ENCODE peak calls at places on chromosomes 16 and 17, in nine cellular contexts. One of them, this sample, is unnamed.

GRCh38 chr17:50026901-50027638 is 28.8 kb upstream of the ITGA3 start:
- ATAC-seq in activated CD4-positive, alpha-beta T cell treated with anti-CD3 and anti-CD28 coated beads for 36 hours: peak; percentile 71
- ATAC-seq in effector memory CD8-positive, alpha-beta T cell: peak; percentile 84
- ATAC-seq in right cardiac atrium: peak; percentile 84
- ATAC-seq in heart left ventricle: peak; percentile 87
- ATAC-seq in A549: peak; percentile 48
- ATAC-seq in right lobe of liver: peak; percentile 92
- ATAC-seq in gastroesophageal sphincter: peak; percentile 73
- ATAC-seq in Right ventricle myocardium inferior: peak; percentile 79
- ATAC-seq in this sample: peak; percentile 78

GRCh38 chr16:73215482-73216377 is 167.8 kb upstream of the ZFHX3 start:
- ATAC-seq in activated CD4-positive, alpha-beta T cell treated with anti-CD3 and anti-CD28 coated beads for 36 hours: no peak
- ATAC-seq in effector memory CD8-positive, alpha-beta T cell: no peak
- ATAC-seq in right cardiac atrium: peak; percentile 58
- ATAC-seq in heart left ventricle: peak; percentile 59
- ATAC-seq in A549: no peak
- ATAC-seq in right lobe of liver: no peak
- ATAC-seq in gastroesophageal sphincter: peak; percentile 79
- ATAC-seq in Right ventricle myocardium inferior: peak; percentile 76
- ATAC-seq in this sample: no peak

GRCh38 chr17:59572301-59572924 is 7.0 kb downstream of the DHX40 start:
- ATAC-seq in activated CD4-positive, alpha-beta T cell treated with anti-CD3 and anti-CD28 coated beads for 36 hours: peak; percentile 93
- ATAC-seq in effector memory CD8-positive, alpha-beta T cell: no peak
- ATAC-seq in right cardiac atrium: no peak
- ATAC-seq in heart left ventricle: no peak
- ATAC-seq in A549: no peak
- ATAC-seq in right lobe of liver: no peak
- ATAC-seq in gastroesophageal sphincter: no peak
- ATAC-seq in Right ventricle myocardium inferior: no peak
- ATAC-seq in this sample: peak; percentile 94

GRCh38 chr17:44848961-44849489 is 1.3 kb downstream of the HIGD1B start:
- ATAC-seq in activated CD4-positive, alpha-beta T cell treated with anti-CD3 and anti-CD28 coated beads for 36 hours: no peak
- ATAC-seq in effector memory CD8-positive, alpha-beta T cell: no peak
- ATAC-seq in right cardiac atrium: no peak
- ATAC-seq in heart left ventricle: no peak
- ATAC-seq in A549: no peak
- ATAC-seq in right lobe of liver: no peak
- ATAC-seq in gastroesophageal sphincter: no peak
- ATAC-seq in Right ventricle myocardium inferior: no peak
- ATAC-seq in this sample: no peak

GRCh38 chr17:74646231-74646630 is 22.7 kb upstream of the CD300E start:
- ATAC-seq in activated CD4-positive, alpha-beta T cell treated with anti-CD3 and anti-CD28 coated beads for 36 hours: peak; percentile 36
- ATAC-seq in effector memory CD8-positive, alpha-beta T cell: no peak
- ATAC-seq in right cardiac atrium: no peak
- ATAC-seq in heart left ventricle: no peak
- ATAC-seq in A549: no peak
- ATAC-seq in right lobe of liver: peak; percentile 23
- ATAC-seq in gastroesophageal sphincter: no peak
- ATAC-seq in Right ventricle myocardium inferior: no peak
- ATAC-seq in this sample: no peak

GRCh38 chr16:9827062-9827752 is 355.0 kb downstream of the GRIN2A start:
- ATAC-seq in activated CD4-positive, alpha-beta T cell treated with anti-CD3 and anti-CD28 coated beads for 36 hours: no peak
- ATAC-seq in effector memory CD8-positive, alpha-beta T cell: no peak
- ATAC-seq in right cardiac atrium: no peak
- ATAC-seq in heart left ventricle: no peak
- ATAC-seq in A549: no peak
- ATAC-seq in right lobe of liver: no peak
- ATAC-seq in gastroesophageal sphincter: no peak
- ATAC-seq in Right ventricle myocardium inferior: no peak
- ATAC-seq in this sample: no peak

GRCh38 chr16:52597772-52598483 is 51.0 kb upstream of the TOX3 start:
- ATAC-seq in activated CD4-positive, alpha-beta T cell treated with anti-CD3 and anti-CD28 coated beads for 36 hours: no peak
- ATAC-seq in effector memory CD8-positive, alpha-beta T cell: no peak
- ATAC-seq in right cardiac atrium: no peak
- ATAC-seq in heart left ventricle: no peak
- ATAC-seq in A549: no peak
- ATAC-seq in right lobe of liver: peak; percentile 70
- ATAC-seq in gastroesophageal sphincter: no peak
- ATAC-seq in Right ventricle myocardium inferior: no peak
- ATAC-seq in this sample: no peak

GRCh38 chr17:32152130-32152529 is 9.8 kb downstream of the RHOT1 start:
- ATAC-seq in activated CD4-positive, alpha-beta T cell treated with anti-CD3 and anti-CD28 coated beads for 36 hours: no peak
- ATAC-seq in effector memory CD8-positive, alpha-beta T cell: no peak
- ATAC-seq in right cardiac atrium: peak; percentile 91
- ATAC-seq in heart left ventricle: peak; percentile 88
- ATAC-seq in A549: no peak
- ATAC-seq in right lobe of liver: peak; percentile 97
- ATAC-seq in gastroesophageal sphincter: no peak
- ATAC-seq in Right ventricle myocardium inferior: peak; percentile 88
- ATAC-seq in this sample: no peak

GRCh38 chr16:85832578-85833539 is 33.4 kb downstream of the COX4I1 start:
- ATAC-seq in activated CD4-positive, alpha-beta T cell treated with anti-CD3 and anti-CD28 coated beads for 36 hours: no peak
- ATAC-seq in effector memory CD8-positive, alpha-beta T cell: no peak
- ATAC-seq in right cardiac atrium: peak; percentile 61
- ATAC-seq in heart left ventricle: no peak
- ATAC-seq in A549: no peak
- ATAC-seq in right lobe of liver: no peak
- ATAC-seq in gastroesophageal sphincter: no peak
- ATAC-seq in Right ventricle myocardium inferior: no peak
- ATAC-seq in this sample: no peak

GRCh38 chr16:57985204-57986121 is 14.5 kb upstream of the CNGB1 start:
- ATAC-seq in activated CD4-positive, alpha-beta T cell treated with anti-CD3 and anti-CD28 coated beads for 36 hours: peak; percentile 50
- ATAC-seq in effector memory CD8-positive, alpha-beta T cell: peak; percentile 46
- ATAC-seq in right cardiac atrium: peak; percentile 70
- ATAC-seq in heart left ventricle: peak; percentile 50
- ATAC-seq in A549: peak; percentile 16
- ATAC-seq in right lobe of liver: peak; percentile 45
- ATAC-seq in gastroesophageal sphincter: peak; percentile 49
- ATAC-seq in Right ventricle myocardium inferior: peak; percentile 36
- ATAC-seq in this sample: peak; percentile 60

GRCh38 chr17:40949406-40949805 is 12.0 kb upstream of the KRT23 start:
- ATAC-seq in activated CD4-positive, alpha-beta T cell treated with anti-CD3 and anti-CD28 coated beads for 36 hours: no peak
- ATAC-seq in effector memory CD8-positive, alpha-beta T cell: no peak
- ATAC-seq in right cardiac atrium: no peak
- ATAC-seq in heart left ventricle: no peak
- ATAC-seq in A549: no peak
- ATAC-seq in right lobe of liver: no peak
- ATAC-seq in gastroesophageal sphincter: no peak
- ATAC-seq in Right ventricle myocardium inferior: no peak
- ATAC-seq in this sample: no peak

GRCh38 chr17:79808763-79809529 is 12.1 kb upstream of the CBX8 start:
- ATAC-seq in activated CD4-positive, alpha-beta T cell treated with anti-CD3 and anti-CD28 coated beads for 36 hours: peak; percentile 15
- ATAC-seq in effector memory CD8-positive, alpha-beta T cell: no peak
- ATAC-seq in right cardiac atrium: peak; percentile 3
- ATAC-seq in heart left ventricle: peak; percentile 43
- ATAC-seq in A549: peak; percentile 39
- ATAC-seq in right lobe of liver: peak; percentile 74
- ATAC-seq in gastroesophageal sphincter: no peak
- ATAC-seq in Right ventricle myocardium inferior: peak; percentile 29
- ATAC-seq in this sample: no peak

GRCh38 chr17:11948791-11949190 is 48.5 kb downstream of the ZNF18 start:
- ATAC-seq in activated CD4-positive, alpha-beta T cell treated with anti-CD3 and anti-CD28 coated beads for 36 hours: no peak
- ATAC-seq in effector memory CD8-positive, alpha-beta T cell: no peak
- ATAC-seq in right cardiac atrium: peak; percentile 94
- ATAC-seq in heart left ventricle: peak; percentile 90
- ATAC-seq in A549: peak; percentile 64
- ATAC-seq in right lobe of liver: peak; percentile 23
- ATAC-seq in gastroesophageal sphincter: no peak
- ATAC-seq in Right ventricle myocardium inferior: peak; percentile 67
- ATAC-seq in this sample: no peak

GRCh38 chr17:6596511-6596910 is 40.2 kb upstream of the PITPNM3 start:
- ATAC-seq in activated CD4-positive, alpha-beta T cell treated with anti-CD3 and anti-CD28 coated beads for 36 hours: no peak
- ATAC-seq in effector memory CD8-positive, alpha-beta T cell: no peak
- ATAC-seq in right cardiac atrium: no peak
- ATAC-seq in heart left ventricle: no peak
- ATAC-seq in A549: no peak
- ATAC-seq in right lobe of liver: no peak
- ATAC-seq in gastroesophageal sphincter: no peak
- ATAC-seq in Right ventricle myocardium inferior: no peak
- ATAC-seq in this sample: no peak

GRCh38 chr16:89696598-89697128 is 4.8 kb downstream of the SPATA2L start:
- ATAC-seq in activated CD4-positive, alpha-beta T cell treated with anti-CD3 and anti-CD28 coated beads for 36 hours: no peak
- ATAC-seq in effector memory CD8-positive, alpha-beta T cell: peak; percentile 37
- ATAC-seq in right cardiac atrium: no peak
- ATAC-seq in heart left ventricle: no peak
- ATAC-seq in A549: no peak
- ATAC-seq in right lobe of liver: no peak
- ATAC-seq in gastroesophageal sphincter: no peak
- ATAC-seq in Right ventricle myocardium inferior: no peak
- ATAC-seq in this sample: no peak

GRCh38 chr17:81519284-81520020 is 6.9 kb upstream of the ACTG1 start:
- ATAC-seq in activated CD4-positive, alpha-beta T cell treated with anti-CD3 and anti-CD28 coated beads for 36 hours: peak; percentile 47
- ATAC-seq in effector memory CD8-positive, alpha-beta T cell: peak; percentile 57
- ATAC-seq in right cardiac atrium: peak; percentile 26
- ATAC-seq in heart left ventricle: peak; percentile 3
- ATAC-seq in A549: peak; percentile 42
- ATAC-seq in right lobe of liver: peak; percentile 40
- ATAC-seq in gastroesophageal sphincter: no peak
- ATAC-seq in Right ventricle myocardium inferior: no peak
- ATAC-seq in this sample: peak; percentile 67

GRCh38 chr16:15857779-15858560 is 1.1 kb upstream of the MYH11 start:
- ATAC-seq in activated CD4-positive, alpha-beta T cell treated with anti-CD3 and anti-CD28 coated beads for 36 hours: no peak
- ATAC-seq in effector memory CD8-positive, alpha-beta T cell: no peak
- ATAC-seq in right cardiac atrium: peak; percentile 61
- ATAC-seq in heart left ventricle: peak; percentile 76
- ATAC-seq in A549: peak; percentile 58
- ATAC-seq in right lobe of liver: peak; percentile 18
- ATAC-seq in gastroesophageal sphincter: peak; percentile 84
- ATAC-seq in Right ventricle myocardium inferior: peak; percentile 64
- ATAC-seq in this sample: no peak

GRCh38 chr17:17125136-17126084 is 80.7 kb downstream of the PLD6 start:
- ATAC-seq in activated CD4-positive, alpha-beta T cell treated with anti-CD3 and anti-CD28 coated beads for 36 hours: peak; percentile 60
- ATAC-seq in effector memory CD8-positive, alpha-beta T cell: peak; percentile 84
- ATAC-seq in right cardiac atrium: no peak
- ATAC-seq in heart left ventricle: no peak
- ATAC-seq in A549: no peak
- ATAC-seq in right lobe of liver: no peak
- ATAC-seq in gastroesophageal sphincter: no peak
- ATAC-seq in Right ventricle myocardium inferior: no peak
- ATAC-seq in this sample: peak; percentile 62

GRCh38 chr17:57672205-57672632 is 72.9 kb downstream of the CCDC182 start:
- ATAC-seq in activated CD4-positive, alpha-beta T cell treated with anti-CD3 and anti-CD28 coated beads for 36 hours: no peak
- ATAC-seq in effector memory CD8-positive, alpha-beta T cell: peak; percentile 87
- ATAC-seq in right cardiac atrium: no peak
- ATAC-seq in heart left ventricle: no peak
- ATAC-seq in A549: peak; percentile 55
- ATAC-seq in right lobe of liver: no peak
- ATAC-seq in gastroesophageal sphincter: no peak
- ATAC-seq in Right ventricle myocardium inferior: no peak
- ATAC-seq in this sample: peak; percentile 10

GRCh38 chr17:51796026-51796425 is 362.5 kb downstream of the CA10 start:
- ATAC-seq in activated CD4-positive, alpha-beta T cell treated with anti-CD3 and anti-CD28 coated beads for 36 hours: no peak
- ATAC-seq in effector memory CD8-positive, alpha-beta T cell: no peak
- ATAC-seq in right cardiac atrium: no peak
- ATAC-seq in heart left ventricle: no peak
- ATAC-seq in A549: no peak
- ATAC-seq in right lobe of liver: no peak
- ATAC-seq in gastroesophageal sphincter: no peak
- ATAC-seq in Right ventricle myocardium inferior: no peak
- ATAC-seq in this sample: no peak

GRCh38 chr17:8068736-8069586 is 18.6 kb downstream of the ALOX12B start:
- ATAC-seq in activated CD4-positive, alpha-beta T cell treated with anti-CD3 and anti-CD28 coated beads for 36 hours: no peak
- ATAC-seq in effector memory CD8-positive, alpha-beta T cell: no peak
- ATAC-seq in right cardiac atrium: peak; percentile 72
- ATAC-seq in heart left ventricle: peak; percentile 40
- ATAC-seq in A549: no peak
- ATAC-seq in right lobe of liver: peak; percentile 34
- ATAC-seq in gastroesophageal sphincter: peak; percentile 54
- ATAC-seq in Right ventricle myocardium inferior: peak; percentile 62
- ATAC-seq in this sample: no peak

GRCh38 chr17:65131946-65132345 is 5.2 kb upstream of the RGS9 start:
- ATAC-seq in activated CD4-positive, alpha-beta T cell treated with anti-CD3 and anti-CD28 coated beads for 36 hours: no peak
- ATAC-seq in effector memory CD8-positive, alpha-beta T cell: no peak
- ATAC-seq in right cardiac atrium: no peak
- ATAC-seq in heart left ventricle: no peak
- ATAC-seq in A549: peak; percentile 68
- ATAC-seq in right lobe of liver: peak; percentile 87
- ATAC-seq in gastroesophageal sphincter: no peak
- ATAC-seq in Right ventricle myocardium inferior: no peak
- ATAC-seq in this sample: no peak

GRCh38 chr16:62805221-62805857 is 769.1 kb upstream of the CDH8 start:
- ATAC-seq in activated CD4-positive, alpha-beta T cell treated with anti-CD3 and anti-CD28 coated beads for 36 hours: no peak
- ATAC-seq in effector memory CD8-positive, alpha-beta T cell: no peak
- ATAC-seq in right cardiac atrium: no peak
- ATAC-seq in heart left ventricle: peak; percentile 90
- ATAC-seq in A549: no peak
- ATAC-seq in right lobe of liver: peak; percentile 99
- ATAC-seq in gastroesophageal sphincter: no peak
- ATAC-seq in Right ventricle myocardium inferior: no peak
- ATAC-seq in this sample: no peak

GRCh38 chr17:16460796-16461605 is 31.0 kb downstream of the LRRC75A start:
- ATAC-seq in activated CD4-positive, alpha-beta T cell treated with anti-CD3 and anti-CD28 coated beads for 36 hours: no peak
- ATAC-seq in effector memory CD8-positive, alpha-beta T cell: no peak
- ATAC-seq in right cardiac atrium: no peak
- ATAC-seq in heart left ventricle: no peak
- ATAC-seq in A549: no peak
- ATAC-seq in right lobe of liver: no peak
- ATAC-seq in gastroesophageal sphincter: no peak
- ATAC-seq in Right ventricle myocardium inferior: no peak
- ATAC-seq in this sample: no peak

GRCh38 chr17:78665385-78665951 is 88.3 kb upstream of the DNAH17 start:
- ATAC-seq in activated CD4-positive, alpha-beta T cell treated with anti-CD3 and anti-CD28 coated beads for 36 hours: peak; percentile 60
- ATAC-seq in effector memory CD8-positive, alpha-beta T cell: peak; percentile 42
- ATAC-seq in right cardiac atrium: peak; percentile 30
- ATAC-seq in heart left ventricle: peak; percentile 4
- ATAC-seq in A549: no peak
- ATAC-seq in right lobe of liver: peak; percentile 9
- ATAC-seq in gastroesophageal sphincter: no peak
- ATAC-seq in Right ventricle myocardium inferior: no peak
- ATAC-seq in this sample: peak; percentile 27

GRCh38 chr17:14098246-14098645 is 28.9 kb downstream of the COX10 start:
- ATAC-seq in activated CD4-positive, alpha-beta T cell treated with anti-CD3 and anti-CD28 coated beads for 36 hours: no peak
- ATAC-seq in effector memory CD8-positive, alpha-beta T cell: no peak
- ATAC-seq in right cardiac atrium: no peak
- ATAC-seq in heart left ventricle: no peak
- ATAC-seq in A549: no peak
- ATAC-seq in right lobe of liver: no peak
- ATAC-seq in gastroesophageal sphincter: no peak
- ATAC-seq in Right ventricle myocardium inferior: no peak
- ATAC-seq in this sample: no peak

GRCh38 chr17:77865109-77865611 is 93.3 kb upstream of the TNRC6C start:
- ATAC-seq in activated CD4-positive, alpha-beta T cell treated with anti-CD3 and anti-CD28 coated beads for 36 hours: no peak
- ATAC-seq in effector memory CD8-positive, alpha-beta T cell: no peak
- ATAC-seq in right cardiac atrium: peak; percentile 65
- ATAC-seq in heart left ventricle: peak; percentile 83
- ATAC-seq in A549: no peak
- ATAC-seq in right lobe of liver: no peak
- ATAC-seq in gastroesophageal sphincter: peak; percentile 15
- ATAC-seq in Right ventricle myocardium inferior: peak; percentile 38
- ATAC-seq in this sample: no peak

GRCh38 chr16:11104168-11105037 is 151.6 kb downstream of the SOCS1 start:
- ATAC-seq in activated CD4-positive, alpha-beta T cell treated with anti-CD3 and anti-CD28 coated beads for 36 hours: no peak
- ATAC-seq in effector memory CD8-positive, alpha-beta T cell: no peak
- ATAC-seq in right cardiac atrium: no peak
- ATAC-seq in heart left ventricle: no peak
- ATAC-seq in A549: no peak
- ATAC-seq in right lobe of liver: no peak
- ATAC-seq in gastroesophageal sphincter: no peak
- ATAC-seq in Right ventricle myocardium inferior: no peak
- ATAC-seq in this sample: no peak

GRCh38 chr16:51994597-51994996 is 552.3 kb downstream of the TOX3 start:
- ATAC-seq in activated CD4-positive, alpha-beta T cell treated with anti-CD3 and anti-CD28 coated beads for 36 hours: no peak
- ATAC-seq in effector memory CD8-positive, alpha-beta T cell: no peak
- ATAC-seq in right cardiac atrium: no peak
- ATAC-seq in heart left ventricle: no peak
- ATAC-seq in A549: no peak
- ATAC-seq in right lobe of liver: peak; percentile 72
- ATAC-seq in gastroesophageal sphincter: no peak
- ATAC-seq in Right ventricle myocardium inferior: no peak
- ATAC-seq in this sample: no peak

GRCh38 chr17:21001813-21002221 is 41.0 kb downstream of the USP22 start:
- ATAC-seq in activated CD4-positive, alpha-beta T cell treated with anti-CD3 and anti-CD28 coated beads for 36 hours: no peak
- ATAC-seq in effector memory CD8-positive, alpha-beta T cell: no peak
- ATAC-seq in right cardiac atrium: no peak
- ATAC-seq in heart left ventricle: no peak
- ATAC-seq in A549: no peak
- ATAC-seq in right lobe of liver: no peak
- ATAC-seq in gastroesophageal sphincter: no peak
- ATAC-seq in Right ventricle myocardium inferior: no peak
- ATAC-seq in this sample: no peak

GRCh38 chr17:35212668-35213067 is 18.5 kb upstream of the SLC35G3 start:
- ATAC-seq in activated CD4-positive, alpha-beta T cell treated with anti-CD3 and anti-CD28 coated beads for 36 hours: no peak
- ATAC-seq in effector memory CD8-positive, alpha-beta T cell: no peak
- ATAC-seq in right cardiac atrium: no peak
- ATAC-seq in heart left ventricle: no peak
- ATAC-seq in A549: no peak
- ATAC-seq in right lobe of liver: no peak
- ATAC-seq in gastroesophageal sphincter: no peak
- ATAC-seq in Right ventricle myocardium inferior: no peak
- ATAC-seq in this sample: peak; percentile 55

This sample was measured in activated T-helper 17 cell treated with anti-CD3 and anti-CD28 coated beads, Interleukin-2, amount 50 U/mL, for 72 hours.